ENCODE peak calls at places on chromosomes 4 and X, in ten cellular contexts. P is B cell; W is hepatocyte; B is stimulated activated CD4-positive, alpha-beta T cell treated with anti-CD3 and anti-CD28 coated beads, Interleukin-4, amount 100 ng/mL, for 24 hours; V is head of caudate nucleus; K is GM18507; C is neuronal stem cell; R is mammary epithelial cell; F is RPMI7951; S is nucleus accumbens. H is an unnamed sample.

GRCh38 chr4:104294811-104295210 is 199.9 kb downstream of the CXXC4 start:
- DNase-seq in P (no peak), W (no peak), B (no peak), V (no peak), K (no peak), C (no peak), R (peak), F (no peak), S (no peak), H (no peak)

GRCh38 chr4:122099896-122100295 is 52.2 kb upstream of the BLTP1 start:
- DNase-seq in P (no peak), W (no peak), B (no peak), V (no peak), K (no peak), C (no peak), R (no peak), F (no peak), S (no peak), H (no peak)

GRCh38 chr4:142719854-142720541 is 126.1 kb downstream of the INPP4B start:
- DNase-seq in P (no peak), W (peak), B (peak), V (no peak), K (no peak), C (no peak), R (peak), F (peak), S (no peak), H (no peak)

GRCh38 chr4:141102367-141102766 is 30.9 kb downstream of the RNF150 start:
- DNase-seq in P (no peak), W (peak), B (no peak), V (no peak), K (no peak), C (no peak), R (peak), F (peak), S (no peak), H (no peak)

GRCh38 chr4:93178279-93178678 is 650.3 kb upstream of the ATOH1 start:
- DNase-seq in P (no peak), W (no peak), B (no peak), V (no peak), K (no peak), C (no peak), R (no peak), F (no peak), S (no peak), H (no peak)

GRCh38 chrX:144566592-144566991 is 680.7 kb upstream of the SPANXN1 start:
- DNase-seq in P (no peak), W (no peak), B (no peak), V (no peak), K (no peak), C (no peak), R (no peak), F (no peak), S (no peak), H (no peak)

GRCh38 chr4:52709155-52709554 is 42.1 kb downstream of the ERVMER34-1 start:
- DNase-seq in P (no peak), W (no peak), B (no peak), V (no peak), K (no peak), C (no peak), R (no peak), F (no peak), S (no peak), H (no peak)

GRCh38 chrX:31487946-31488345 is 416.1 kb upstream of the FTHL17 start:
- DNase-seq in P (no peak), W (no peak), B (no peak), V (no peak), K (no peak), C (no peak), R (no peak), F (no peak), S (no peak), H (no peak)

GRCh38 chr4:15779336-15779735 is 1.2 kb downstream of the CD38 start:
- DNase-seq in P (no peak), W (peak), B (no peak), V (peak), K (no peak), C (peak), R (peak), F (peak), S (peak), H (peak)

GRCh38 chr4:145041378-145041777 is 56.6 kb downstream of the ANAPC10 start:
- DNase-seq in P (peak), W (no peak), B (no peak), V (peak), K (no peak), C (no peak), R (no peak), F (no peak), S (no peak), H (no peak)

GRCh38 chr4:1597021-1597931 is 86.8 kb downstream of the FAM53A start:
- DNase-seq in P (no peak), W (no peak), B (no peak), V (no peak), K (no peak), C (no peak), R (no peak), F (no peak), S (no peak), H (peak)

GRCh38 chr4:119652978-119653377 is 24.4 kb upstream of the PDE5A start:
- DNase-seq in P (no peak), W (no peak), B (no peak), V (no peak), K (no peak), C (no peak), R (no peak), F (no peak), S (no peak), H (no peak)

GRCh38 chr4:138110815-138111214 is 131.3 kb downstream of the SLC7A11 start:
- DNase-seq in P (no peak), W (no peak), B (no peak), V (no peak), K (no peak), C (no peak), R (peak), F (no peak), S (no peak), H (no peak)

H was measured in posterior cingulate gyrus.